ENCODE peak calls at places on chromosomes 6 and 20, in eight cellular contexts. H is activated CD4-positive, alpha-beta T cell treated with anti-CD3 and anti-CD28 coated beads for 24 hours; A is HEK293T; M is prostate gland; P is GM12865; Y is dorsolateral prefrontal cortex; Z is stimulated activated CD4-positive, alpha-beta T cell treated with anti-CD3 and anti-CD28 coated beads, TNF-alpha, amount 100 ng/mL, for 1 hour; X is effector memory CD8-positive, alpha-beta T cell. W is an unnamed sample.

GRCh38 chr6:39361657-39362486 is 39.4 kb upstream of the KCNK16 start:
- DNase-seq in M (peak; percentile 26), H (peak; percentile 9), A (peak; percentile 83), Z (peak; percentile 30), X (peak; percentile 18), P (peak; percentile 68), Y (peak; percentile 67), W (no peak)

GRCh38 chr6:46491789-46492547 is 719 bp upstream of the RCAN2 start:
- DNase-seq in X (peak; percentile 7), H (no peak), M (peak; percentile 32), Y (peak; percentile 70), A (peak; percentile 42), P (no peak), Z (no peak), W (peak; percentile 67)

GRCh38 chr20:63106108-63106764 is 99.5 kb upstream of the BHLHE23 start:
- DNase-seq in M (peak; percentile 75), Z (no peak), Y (no peak), P (no peak), H (no peak), A (no peak), X (no peak), W (no peak)

GRCh38 chr6:119134752-119135151 is 56.3 kb upstream of the FAM184A start:
- DNase-seq in X (no peak), Z (no peak), P (no peak), H (no peak), A (no peak), Y (no peak), M (no peak), W (no peak)

GRCh38 chr6:136012198-136012884 is 160.8 kb downstream of the PDE7B start:
- DNase-seq in A (no peak), X (no peak), H (no peak), Z (no peak), Y (no peak), P (no peak), M (no peak), W (no peak)

GRCh38 chr6:167827062-167827587 is 414 bp downstream of the AFDN start:
- DNase-seq in X (no peak), M (no peak), A (peak; percentile 66), Y (no peak), H (no peak), Z (peak; percentile 2), P (peak; percentile 57), W (no peak)

GRCh38 chr6:29603930-29604329 is 19.0 kb downstream of the OR2H2 start:
- DNase-seq in Z (no peak), Y (no peak), A (no peak), H (no peak), P (no peak), M (no peak), X (no peak), W (no peak)

GRCh38 chr20:23157741-23158140 is 71.6 kb upstream of the CD93 start:
- DNase-seq in M (no peak), Y (no peak), P (no peak), Z (no peak), A (no peak), H (no peak), X (no peak), W (peak; percentile 25)

GRCh38 chr6:56334937-56335336 is 87.6 kb upstream of the COL21A1 start:
- DNase-seq in Y (no peak), X (no peak), M (no peak), A (no peak), P (no peak), H (no peak), Z (no peak), W (no peak)

GRCh38 chr20:41005361-41005729 is 23.3 kb upstream of the TOP1 start:
- DNase-seq in X (no peak), A (no peak), Z (no peak), P (no peak), M (peak; percentile 94), H (no peak), Y (no peak), W (no peak)

GRCh38 chr20:2171266-2171790 is 69.7 kb downstream of the STK35 start:
- DNase-seq in Y (no peak), P (no peak), M (no peak), A (no peak), Z (no peak), X (no peak), H (no peak), W (no peak)

GRCh38 chr20:63538204-63539091 is 1.3 kb upstream of the PTK6 start:
- DNase-seq in X (peak; percentile 39), P (peak; percentile 63), Y (no peak), A (no peak), M (peak; percentile 92), Z (no peak), H (no peak), W (no peak)

GRCh38 chr6:102298066-102298465 is 904.6 kb downstream of the GRIK2 start:
- DNase-seq in Z (no peak), P (no peak), Y (no peak), M (no peak), A (no peak), H (no peak), X (no peak), W (no peak)

GRCh38 chr6:131443514-131443913 is 129.5 kb upstream of the ARG1 start:
- DNase-seq in Z (no peak), P (no peak), X (peak; percentile 3), Y (no peak), A (no peak), H (no peak), M (no peak), W (no peak)

GRCh38 chr20:25418779-25419178 is 11.3 kb downstream of the GINS1 start:
- DNase-seq in Y (no peak), H (no peak), X (no peak), P (no peak), A (no peak), Z (no peak), M (no peak), W (no peak)

GRCh38 chr6:21505574-21505990 is 88.0 kb upstream of the SOX4 start:
- DNase-seq in Z (no peak), P (no peak), M (no peak), H (no peak), X (no peak), A (no peak), Y (no peak), W (no peak)

GRCh38 chr6:95120984-95121383 is 456.4 kb upstream of the MANEA start:
- DNase-seq in M (no peak), Y (no peak), X (no peak), H (no peak), Z (no peak), A (no peak), P (no peak), W (no peak)

GRCh38 chr20:38092260-38092857 is 58.8 kb downstream of the RPRD1B start:
- DNase-seq in H (no peak), Z (no peak), Y (no peak), A (no peak), P (peak; percentile 60), M (no peak), X (no peak), W (no peak)

GRCh38 chr6:129342243-129342642 is 367.7 kb downstream of the ARHGAP18 start:
- DNase-seq in A (no peak), P (no peak), X (no peak), M (no peak), Y (no peak), H (no peak), Z (no peak), W (no peak)

GRCh38 chr6:43847741-43848630 is 78.0 kb downstream of the VEGFA start:
- DNase-seq in Y (no peak), M (no peak), Z (no peak), H (no peak), P (no peak), X (no peak), A (no peak), W (no peak)

GRCh38 chr20:39518649-39519048 is 556.5 kb downstream of the DHX35 start:
- DNase-seq in M (no peak), H (no peak), Z (no peak), P (no peak), Y (no peak), A (no peak), X (no peak), W (no peak)

GRCh38 chr20:12113468-12114371 is 196.0 kb downstream of the BTBD3 start:
- DNase-seq in H (no peak), P (no peak), Y (peak; percentile 31), M (peak; percentile 77), Z (no peak), A (no peak), X (no peak), W (no peak)

GRCh38 chr20:54140067-54140466 is 33.7 kb downstream of the CYP24A1 start:
- DNase-seq in Y (no peak), P (no peak), X (no peak), A (no peak), Z (no peak), H (no peak), M (no peak), W (no peak)

GRCh38 chr6:57267586-57268293 is 45.6 kb upstream of the RAB23 start:
- DNase-seq in X (peak; percentile 15), Z (no peak), Y (no peak), M (no peak), P (peak; percentile 50), A (peak; percentile 48), H (peak; percentile 14), W (no peak)

GRCh38 chr6:15338462-15338861 is 92.6 kb downstream of the JARID2 start:
- DNase-seq in M (no peak), A (no peak), Y (no peak), X (no peak), Z (no peak), H (no peak), P (no peak), W (no peak)

GRCh38 chr6:70592391-70593117 is 25.8 kb downstream of the SDHAF4 start:
- DNase-seq in A (no peak), M (no peak), Z (no peak), Y (no peak), P (no peak), X (no peak), H (no peak), W (no peak)

GRCh38 chr6:168968228-168968627 is 285.4 kb downstream of the THBS2 start:
- DNase-seq in M (no peak), H (no peak), Y (no peak), Z (no peak), P (peak; percentile 54), A (peak; percentile 46), X (peak; percentile 62), W (no peak)